ENCODE peak calls at places on chromosomes 4 and X, in eight cellular contexts. W, J, E, M, A, G, S and R are unnamed samples.

GRCh38 chr4:112266823-112267222 is 18.9 kb downstream of the TIFA start:
- DNase-seq in S (no peak), W (no peak), E (peak; percentile 39), J (no peak), G (no peak), M (peak; percentile 27), A (no peak), R (peak; percentile 50)

GRCh38 chrX:112832481-112833095 is 8.0 kb downstream of the AMOT start:
- DNase-seq in M (peak; percentile 52), E (peak; percentile 16), W (no peak), S (peak; percentile 76), G (no peak), A (no peak), J (no peak), R (no peak)

GRCh38 chrX:113157496-113157895 is 316.9 kb upstream of the AMOT start:
- DNase-seq in S (no peak), G (no peak), A (no peak), M (no peak), J (no peak), E (peak; percentile 22), W (no peak), R (no peak)

GRCh38 chr4:129240816-129241215 is 144.9 kb downstream of the C4orf33 start:
- DNase-seq in M (peak; percentile 16), S (no peak), E (no peak), G (no peak), A (no peak), J (no peak), W (no peak), R (no peak)

GRCh38 chr4:61770456-61770855 is 570.3 kb downstream of the ADGRL3 start:
- DNase-seq in M (no peak), A (no peak), J (no peak), G (no peak), S (no peak), W (no peak), E (peak; percentile 71), R (no peak)

GRCh38 chrX:115650916-115651315 is 89.9 kb downstream of the PLS3 start:
- DNase-seq in S (no peak), E (peak; percentile 57), W (no peak), J (no peak), M (peak; percentile 41), G (no peak), A (no peak), R (peak; percentile 42)

GRCh38 chr4:10619220-10619619 is 65.3 kb downstream of the CLNK start:
- DNase-seq in A (no peak), G (no peak), E (no peak), J (no peak), M (peak; percentile 87), W (no peak), S (no peak), R (no peak)

GRCh38 chrX:42375080-42375479 is 402.9 kb downstream of the PPP1R2C start:
- DNase-seq in S (no peak), A (no peak), E (no peak), M (no peak), W (no peak), G (no peak), J (no peak), R (no peak)

GRCh38 chr4:101201421-101201820 is 145.9 kb downstream of the PPP3CA start:
- DNase-seq in W (no peak), G (no peak), E (no peak), M (no peak), A (no peak), J (no peak), S (no peak), R (peak; percentile 28)

GRCh38 chrX:46185923-46186810 is 359.1 kb downstream of the ZNF674 start:
- DNase-seq in E (no peak), J (no peak), W (no peak), G (no peak), S (no peak), A (no peak), M (no peak), R (no peak)

GRCh38 chr4:25253072-25253447 is 19.2 kb downstream of the PI4K2B start:
- DNase-seq in W (no peak), G (no peak), A (no peak), J (no peak), M (peak; percentile 22), S (no peak), E (no peak), R (no peak)

GRCh38 chr4:113872426-113873260 is 106.8 kb downstream of the ARSJ start:
- DNase-seq in W (no peak), M (peak; percentile 68), E (no peak), S (no peak), G (no peak), J (no peak), A (no peak), R (no peak)

GRCh38 chrX:3520458-3520857 is 174.0 kb upstream of the MXRA5 start:
- DNase-seq in M (peak; percentile 62), W (no peak), A (no peak), S (no peak), J (no peak), E (no peak), G (no peak), R (no peak)

GRCh38 chr4:119785963-119786362 is 157.4 kb upstream of the PDE5A start:
- DNase-seq in G (no peak), E (peak; percentile 58), M (peak; percentile 35), S (no peak), A (no peak), W (no peak), J (no peak), R (peak; percentile 47)

DNA sequence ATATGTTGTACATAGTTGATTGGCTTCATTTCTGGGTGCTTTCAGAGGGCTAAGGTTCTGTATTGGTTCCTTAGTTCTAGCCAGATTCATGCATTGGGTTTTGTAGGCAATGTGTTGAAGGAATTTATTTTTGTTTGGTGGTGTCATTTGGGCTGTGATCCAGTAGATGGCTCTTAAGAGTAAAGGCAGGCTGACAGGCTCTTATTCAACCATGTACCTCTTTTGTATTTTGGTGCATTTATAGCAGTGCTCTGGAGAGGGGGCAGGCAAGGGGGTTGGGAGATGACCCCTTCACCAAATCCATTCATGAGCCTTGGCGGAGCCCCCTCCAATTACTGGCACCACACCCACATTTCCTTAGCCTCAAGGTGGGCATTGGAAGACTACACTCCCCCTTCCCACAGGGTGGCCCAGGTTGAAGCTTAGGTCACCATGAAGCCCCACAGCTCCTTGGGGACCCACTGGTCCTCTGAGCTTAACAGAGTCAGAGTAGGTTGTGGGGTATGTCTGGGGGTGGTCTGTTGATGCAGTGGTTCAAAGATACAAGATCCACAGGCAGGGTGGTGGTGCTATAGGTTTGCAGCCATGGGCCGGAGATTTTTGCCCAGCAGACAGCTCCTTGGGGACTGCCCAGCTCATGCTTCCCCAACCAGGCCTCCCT is 143.0 kb upstream of the GNPDA2 start:
- DNase-seq in W (no peak), M (no peak), G (no peak), A (no peak), J (no peak), S (peak; percentile 27), E (peak; percentile 44), R (no peak)
- TF ChIP-seq CTCF in W (no peak), M (no peak), G (no peak), A (no peak), J (no peak), S (no peak), E (peak; percentile 35), R (no peak)

GRCh38 chrX:27597506-27597905 is 7.4 kb downstream of the DCAF8L2 start:
- DNase-seq in W (no peak), J (no peak), M (peak; percentile 33), S (no peak), G (no peak), E (no peak), A (no peak), R (no peak)

GRCh38 chrX:27590044-27590443 is at the start of gene DCAF8L2:
- DNase-seq in M (peak; percentile 3), J (no peak), W (no peak), S (no peak), A (no peak), E (no peak), G (no peak), R (no peak)

DNA sequence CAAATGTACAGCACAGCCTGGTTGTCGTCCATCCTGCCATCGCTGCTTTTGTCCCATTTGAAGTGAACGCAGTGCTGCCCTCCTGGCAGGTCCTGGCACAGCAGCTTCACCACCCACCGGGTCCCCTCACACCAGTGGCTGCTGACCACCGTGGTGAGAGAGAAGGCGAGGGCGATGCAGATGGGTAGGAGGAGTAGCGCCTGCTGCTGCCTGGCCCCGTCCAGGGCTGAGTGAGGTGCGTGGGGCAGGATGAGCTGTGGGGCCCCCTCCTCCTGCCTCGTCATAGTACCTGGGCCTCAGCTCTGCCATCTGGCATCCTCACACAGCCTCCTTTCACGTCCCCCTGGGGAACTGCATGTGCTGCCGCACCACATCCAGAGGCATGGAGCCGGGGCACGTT is 1.8 kb downstream of the DCAF8L2 start:
- DNase-seq in J (no peak), M (no peak), S (peak; percentile 54), A (no peak), W (no peak), E (peak; percentile 1), G (no peak), R (no peak)
- H3K4me3 ChIP-seq in J (no peak overlapping the region), M (no peak overlapping the region), S (no peak overlapping the region), A (no peak overlapping the region), W (no peak overlapping the region), E (no peak overlapping the region), G (no peak overlapping the region), R (no peak overlapping the region)

DNA sequence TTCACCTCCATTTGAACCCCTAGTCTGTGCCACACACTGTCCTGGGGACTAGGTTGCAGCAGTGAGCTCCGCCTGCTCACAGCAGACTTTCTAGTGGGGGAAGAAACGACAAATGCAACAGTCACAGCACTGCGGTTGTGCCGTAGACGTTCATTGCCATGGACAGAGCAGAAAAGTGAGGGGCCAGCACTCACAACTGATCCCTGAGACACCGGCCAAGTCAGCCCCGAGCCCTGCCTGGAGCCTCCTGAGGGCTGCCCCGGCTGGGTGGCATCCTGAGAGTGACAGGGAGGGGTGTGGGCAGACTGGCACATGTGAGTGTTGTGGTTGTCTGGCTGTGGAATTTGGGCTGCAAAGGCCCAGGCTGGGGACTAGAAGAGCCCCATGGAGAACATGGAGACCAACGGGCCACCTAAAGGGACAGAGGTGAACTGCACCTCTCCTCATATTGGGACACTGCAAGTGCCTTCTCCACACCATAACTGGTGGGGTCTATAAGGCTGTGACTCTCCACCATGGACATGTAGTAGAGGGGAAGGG is 4.6 kb downstream of the DUSP9 start:
- DNase-seq in A (peak; percentile 8), G (no peak), E (peak; percentile 50), S (peak; percentile 56), W (no peak), M (no peak), J (no peak), R (no peak)
- TF ChIP-seq CTCF in A (peak; percentile 18), G (no peak), E (peak; percentile 41), S (no peak), W (no peak), M (peak; percentile 36), J (no peak), R (no peak)

DNA sequence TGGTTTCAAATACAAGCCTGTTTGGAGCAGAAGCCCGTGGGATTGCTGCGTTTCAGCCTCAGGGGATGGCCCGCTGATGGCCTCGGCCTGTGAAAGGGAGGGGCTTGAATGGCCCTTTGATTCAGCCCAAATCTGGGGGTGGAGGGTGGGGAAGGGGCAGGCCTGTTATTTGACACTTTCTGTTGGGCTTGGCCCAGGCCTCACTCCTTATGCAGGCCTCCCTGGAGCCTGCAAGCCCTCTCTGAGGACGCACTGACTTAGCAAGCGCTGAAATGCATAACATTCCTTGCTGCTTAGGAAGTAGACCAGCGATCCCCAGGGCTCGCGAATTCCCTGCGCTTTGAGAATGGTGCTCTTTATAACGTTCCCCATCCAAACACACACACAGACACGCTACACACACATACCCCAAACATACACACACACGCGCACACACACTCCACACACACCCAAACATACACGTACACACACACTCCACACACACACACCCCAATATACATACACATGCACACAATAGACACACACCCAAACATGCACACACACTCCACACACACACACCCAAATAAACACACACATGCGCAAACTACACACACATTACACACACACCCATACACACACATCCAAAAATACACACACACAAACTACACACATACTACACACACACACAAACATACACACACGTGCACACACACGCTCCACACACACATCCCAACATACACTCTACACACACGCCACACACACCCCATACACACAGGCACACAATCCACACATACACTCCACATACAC is 29.6 kb downstream of the TLR10 start:
- DNase-seq in W (peak; percentile 81), A (no peak), G (peak; percentile 91), J (peak; percentile 79), M (peak; percentile 100), S (peak; percentile 97), E (peak; percentile 97), R (peak; percentile 97)
- H3K4me3 ChIP-seq in W (no peak overlapping the region), A (no peak overlapping the region), G (peak overlapping the region; percentile 17), J (no peak overlapping the region), M (peak overlapping the region; percentile 25), S (peak overlapping the region; percentile 13), E (peak overlapping the region; percentile 36), R (no peak overlapping the region)